ENCODE peak calls at places on chromosomes 1 and 21, in eight cellular contexts. J, Y, O, C, I, L, P and K are unnamed samples.
A peak's percentile ranks its signal among the peaks of the same experiment; 100 is the strongest.

GRCh38 chr1:206911064-206911663 is 10.6 kb downstream of the FCMR start:
- DNase-seq in J (peak; percentile 82), Y (no peak), O (peak; percentile 81), C (peak; percentile 64), I (no peak), L (no peak), P (peak; percentile 74), K (no peak)

GRCh38 chr1:165279831-165280351 is 76.6 kb downstream of the LMX1A start:
- DNase-seq in J (no peak), Y (no peak), O (no peak), C (no peak), I (no peak), L (no peak), P (no peak), K (no peak)

GRCh38 chr1:67376381-67376780 is 53.8 kb downstream of the SERBP1 start:
- DNase-seq in J (no peak), Y (no peak), O (no peak), C (peak; percentile 40), I (no peak), L (no peak), P (no peak), K (no peak)

GRCh38 chr1:31575373-31576140 is 758 bp upstream of the TINAGL1 start:
- DNase-seq in J (no peak), Y (no peak), O (no peak), C (peak; percentile 91), I (no peak), L (no peak), P (no peak), K (no peak)

GRCh38 chr1:86769065-86769464 is 64.7 kb downstream of the SH3GLB1 start:
- DNase-seq in J (no peak), Y (no peak), O (no peak), C (no peak), I (no peak), L (no peak), P (no peak), K (no peak)

GRCh38 chr1:9598316-9598700 is 9.6 kb downstream of the TMEM201 start:
- DNase-seq in J (no peak), Y (no peak), O (no peak), C (no peak), I (no peak), L (no peak), P (no peak), K (no peak)

GRCh38 chr1:172069535-172069934 is 228.2 kb downstream of the DNM3 start:
- DNase-seq in J (peak; percentile 59), Y (no peak), O (peak; percentile 25), C (no peak), I (no peak), L (no peak), P (peak; percentile 67), K (no peak)

GRCh38 chr1:56317722-56318121 is 261.6 kb downstream of the PLPP3 start:
- DNase-seq in J (no peak), Y (no peak), O (no peak), C (no peak), I (no peak), L (no peak), P (no peak), K (no peak)

GRCh38 chr1:115258302-115258866 is 79.7 kb downstream of the NGF start:
- DNase-seq in J (peak; percentile 72), Y (no peak), O (peak; percentile 76), C (peak; percentile 67), I (no peak), L (no peak), P (peak; percentile 74), K (no peak)

GRCh38 chr1:116494745-116495144 is 76.1 kb downstream of the CD58 start:
- DNase-seq in J (no peak), Y (no peak), O (no peak), C (no peak), I (no peak), L (no peak), P (no peak), K (no peak)

GRCh38 chr1:20486457-20487235 is 636 bp upstream of the CAMK2N1 start:
- DNase-seq in J (peak; percentile 76), Y (no peak), O (peak; percentile 57), C (no peak), I (peak; percentile 85), L (peak; percentile 78), P (peak; percentile 44), K (no peak)

GRCh38 chr21:33963848-33964555 is 48.4 kb upstream of the ATP5PO start:
- DNase-seq in J (no peak), Y (no peak), O (no peak), C (no peak), I (no peak), L (no peak), P (no peak), K (no peak)

GRCh38 chr1:200846421-200846820 is 26.4 kb upstream of the GPR25 start:
- DNase-seq in J (no peak), Y (no peak), O (no peak), C (no peak), I (no peak), L (no peak), P (no peak), K (no peak)

GRCh38 chr1:62076286-62076685 is 118.4 kb upstream of the L1TD1 start:
- DNase-seq in J (peak; percentile 87), Y (no peak), O (peak; percentile 81), C (peak; percentile 87), I (no peak), L (no peak), P (peak; percentile 44), K (no peak)

GRCh38 chr1:193111641-193112090 is 6.5 kb upstream of the GLRX2 start:
- DNase-seq in J (peak; percentile 91), Y (no peak), O (peak; percentile 77), C (peak; percentile 61), I (no peak), L (peak; percentile 32), P (peak; percentile 91), K (no peak)

GRCh38 chr1:204684551-204685235 is 845 bp downstream of the LRRN2 start:
- DNase-seq in J (peak; percentile 14), Y (no peak), O (no peak), C (no peak), I (peak; percentile 20), L (peak; percentile 29), P (no peak), K (no peak)

GRCh38 chr21:41965447-41966340 is 11.9 kb upstream of the C2CD2 start:
- DNase-seq in J (no peak), Y (no peak), O (no peak), C (no peak), I (no peak), L (no peak), P (no peak), K (no peak)

GRCh38 chr1:40032240-40032891 is 8.2 kb upstream of the CAP1 start:
- DNase-seq in J (peak; percentile 81), Y (peak; percentile 51), O (peak; percentile 71), C (peak; percentile 62), I (no peak), L (no peak), P (peak; percentile 69), K (peak; percentile 42)

GRCh38 chr1:110636149-110636935 is 30.2 kb upstream of the KCNA2 start:
- DNase-seq in J (no peak), Y (peak; percentile 75), O (no peak), C (no peak), I (no peak), L (no peak), P (no peak), K (no peak)

GRCh38 chr1:66532798-66533783 is 862 bp upstream of the SGIP1 start:
- DNase-seq in J (peak; percentile 74), Y (no peak), O (peak; percentile 76), C (peak; percentile 25), I (no peak), L (peak; percentile 42), P (peak; percentile 89), K (no peak)

GRCh38 chr1:16143566-16144324 is 12.1 kb downstream of the EPHA2 start:
- DNase-seq in J (peak; percentile 32), Y (no peak), O (peak; percentile 41), C (peak; percentile 86), I (peak; percentile 49), L (peak; percentile 73), P (no peak), K (no peak)

GRCh38 chr1:48109390-48110009 is 112.3 kb upstream of the TRABD2B start:
- DNase-seq in J (peak; percentile 76), Y (no peak), O (peak; percentile 62), C (peak; percentile 47), I (no peak), L (no peak), P (peak; percentile 61), K (no peak)

GRCh38 chr1:235468970-235469369 is 35.3 kb downstream of the B3GALNT2 start:
- DNase-seq in J (peak; percentile 61), Y (no peak), O (peak; percentile 73), C (peak; percentile 85), I (no peak), L (no peak), P (peak; percentile 48), K (no peak)
- TF ChIP-seq CTCF in J (no peak), Y (no peak), O (peak; percentile 18), C (peak; percentile 61), I (no peak), L (no peak), P (peak; percentile 11), K (no peak)

GRCh38 chr1:1990222-1990621 is 13.4 kb downstream of the CFAP74 start:
- DNase-seq in J (peak; percentile 79), Y (no peak), O (no peak), C (no peak), I (no peak), L (no peak), P (peak; percentile 15), K (no peak)
- TF ChIP-seq CTCF in J (no peak), Y (no peak), O (no peak), C (no peak), I (no peak), L (no peak), P (no peak), K (no peak)

GRCh38 chr1:179369751-179370341 is 4.1 kb downstream of the AXDND1 start:
- DNase-seq in J (peak; percentile 82), Y (no peak), O (peak; percentile 80), C (peak; percentile 53), I (no peak), L (no peak), P (peak; percentile 69), K (peak; percentile 5)

GRCh38 chr1:179366093-179366800 is 476 bp downstream of the AXDND1 start:
- DNase-seq in J (peak; percentile 21), Y (no peak), O (peak; percentile 21), C (peak; percentile 23), I (no peak), L (no peak), P (peak; percentile 26), K (no peak)

GRCh38 chr1:179365342-179366092 is at the start of gene AXDND1:
- DNase-seq in J (peak; percentile 92), Y (peak; percentile 75), O (peak; percentile 86), C (peak; percentile 78), I (peak; percentile 54), L (peak; percentile 86), P (peak; percentile 89), K (peak; percentile 94)
- TF ChIP-seq CTCF in J (no peak), Y (no peak), O (peak; percentile 53), C (no peak), I (no peak), L (peak; percentile 30), P (peak; percentile 27), K (no peak)

GRCh38 chr1:21926065-21926464 is 11.0 kb downstream of the HSPG2 start:
- DNase-seq in J (no peak), Y (no peak), O (no peak), C (no peak), I (no peak), L (no peak), P (no peak), K (no peak)
- TF ChIP-seq CTCF in J (no peak), Y (no peak), O (no peak), C (no peak), I (no peak), L (no peak), P (no peak), K (no peak)